ENCODE peak calls at places on chromosomes 1 and 21, in four cellular contexts. One of them, this sample, is unnamed.
A peak's percentile ranks its signal among the peaks of the same experiment; 100 is the strongest.

GRCh38 chr1:235984041-235984820 is 80.7 kb downstream of the NID1 start:
- DNase-seq in sigmoid colon: no peak
- DNase-seq in SK-N-SH: no peak
- DNase-seq in transverse colon: no peak
- DNase-seq in this sample: no peak

GRCh38 chr1:145878724-145879123 is 6.9 kb downstream of the ANKRD35 start:
- DNase-seq in sigmoid colon: no peak
- DNase-seq in SK-N-SH: no peak
- DNase-seq in transverse colon: no peak
- DNase-seq in this sample: no peak

GRCh38 chr21:45578811-45579381 is 36.7 kb upstream of the SLC19A1 start:
- DNase-seq in sigmoid colon: peak; percentile 54
- DNase-seq in SK-N-SH: no peak
- DNase-seq in transverse colon: peak; percentile 4
- DNase-seq in this sample: peak; percentile 55

GRCh38 chr1:100597069-100597741 is 59.3 kb downstream of the GPR88 start:
- DNase-seq in transverse colon: no peak
- DNase-seq in SK-N-SH: peak; percentile 5
- DNase-seq in sigmoid colon: no peak
- DNase-seq in this sample: no peak

GRCh38 chr1:201582261-201582951 is 43.5 kb downstream of the NAV1 start:
- DNase-seq in transverse colon: peak; percentile 38
- DNase-seq in sigmoid colon: peak; percentile 80
- DNase-seq in SK-N-SH: peak; percentile 56
- DNase-seq in this sample: no peak

GRCh38 chr1:205703072-205703471 is 22.8 kb upstream of the SLC45A3 start:
- DNase-seq in sigmoid colon: no peak
- DNase-seq in SK-N-SH: no peak
- DNase-seq in transverse colon: no peak
- DNase-seq in this sample: no peak

GRCh38 chr21:25118648-25119047 is 488.6 kb downstream of the MRPL39 start:
- DNase-seq in SK-N-SH: no peak
- DNase-seq in transverse colon: no peak
- DNase-seq in sigmoid colon: no peak
- DNase-seq in this sample: no peak

GRCh38 chr1:16677552-16678423 is 11.0 kb upstream of the RNU1-3 start:
- DNase-seq in transverse colon: peak; percentile 25
- DNase-seq in SK-N-SH: peak; percentile 48
- DNase-seq in sigmoid colon: no peak
- DNase-seq in this sample: no peak

GRCh38 chr1:98090351-98090750 is 169.5 kb upstream of the DPYD start:
- DNase-seq in sigmoid colon: no peak
- DNase-seq in transverse colon: no peak
- DNase-seq in SK-N-SH: no peak
- DNase-seq in this sample: no peak

GRCh38 chr1:164524810-164525209 is 34.2 kb upstream of the PBX1 start:
- DNase-seq in transverse colon: no peak
- DNase-seq in SK-N-SH: no peak
- DNase-seq in sigmoid colon: no peak
- DNase-seq in this sample: no peak

GRCh38 chr21:41711416-41712023 is 55.3 kb downstream of the RIPK4 start:
- DNase-seq in transverse colon: peak; percentile 69
- DNase-seq in sigmoid colon: no peak
- DNase-seq in SK-N-SH: no peak
- DNase-seq in this sample: no peak

GRCh38 chr1:40976952-40977690 is 2.4 kb upstream of the CTPS1 start:
- DNase-seq in SK-N-SH: no peak
- DNase-seq in transverse colon: no peak
- DNase-seq in sigmoid colon: no peak
- DNase-seq in this sample: no peak

GRCh38 chr1:236407059-236407458 is 13.0 kb downstream of the EDARADD start:
- DNase-seq in transverse colon: no peak
- DNase-seq in sigmoid colon: no peak
- DNase-seq in SK-N-SH: no peak
- DNase-seq in this sample: no peak

GRCh38 chr1:94677714-94678113 is 136.2 kb upstream of the F3 start:
- DNase-seq in transverse colon: no peak
- DNase-seq in SK-N-SH: no peak
- DNase-seq in sigmoid colon: no peak
- DNase-seq in this sample: no peak

GRCh38 chr1:69121708-69122107 is 446.0 kb upstream of the LRRC7 start:
- DNase-seq in SK-N-SH: no peak
- DNase-seq in sigmoid colon: no peak
- DNase-seq in transverse colon: no peak
- DNase-seq in this sample: no peak

DNA sequence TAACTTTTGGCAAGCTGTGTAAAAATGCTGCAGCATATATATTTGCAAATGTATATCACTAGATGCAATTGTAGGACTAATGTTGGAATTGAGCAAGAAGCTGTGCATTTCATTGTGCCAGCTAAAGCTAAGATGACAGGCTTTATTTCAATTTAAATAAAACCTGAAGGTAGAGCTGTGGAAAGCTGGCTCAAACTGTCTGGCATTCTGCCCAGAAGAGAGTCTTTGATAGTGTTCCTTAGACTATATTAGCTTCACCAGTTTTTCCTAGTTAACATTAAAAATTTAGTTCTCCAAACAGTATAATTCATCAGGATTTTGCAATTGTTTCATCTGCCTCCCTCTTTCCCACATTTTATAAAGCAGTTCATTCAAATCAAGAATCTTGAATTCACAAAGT is 1164.6 kb upstream of the ADGRL4 start:
- DNase-seq in transverse colon: no peak
- DNase-seq in SK-N-SH: no peak
- DNase-seq in sigmoid colon: no peak
- DNase-seq in this sample: no peak
- H3K9me3 ChIP-seq in transverse colon: no peaks in the 10 kb centered on the region
- H3K9me3 ChIP-seq in SK-N-SH: no peaks in the 10 kb centered on the region
- H3K9me3 ChIP-seq in sigmoid colon: no peaks in the 10 kb centered on the region
- H3K9me3 ChIP-seq in this sample: no peaks in the 10 kb centered on the region

GRCh38 chr1:244065063-244065788 is 14.1 kb downstream of the ZBTB18 start:
- DNase-seq in SK-N-SH: no peak
- DNase-seq in transverse colon: no peak
- DNase-seq in sigmoid colon: no peak
- DNase-seq in this sample: no peak
- TF ChIP-seq EP300 in SK-N-SH: no peak
- TF ChIP-seq EP300 in transverse colon: no peak
- TF ChIP-seq EP300 in sigmoid colon: no peak
- TF ChIP-seq EP300 in this sample: no peak

GRCh38 chr1:84615785-84616184 is 41.5 kb upstream of the CTBS start:
- DNase-seq in sigmoid colon: no peak
- DNase-seq in SK-N-SH: no peak
- DNase-seq in transverse colon: no peak
- DNase-seq in this sample: no peak

GRCh38 chr1:84611091-84611490 is 36.9 kb upstream of the CTBS start:
- DNase-seq in transverse colon: no peak
- DNase-seq in SK-N-SH: no peak
- DNase-seq in sigmoid colon: no peak
- DNase-seq in this sample: no peak

GRCh38 chr1:84611796-84612195 is 37.6 kb upstream of the CTBS start:
- DNase-seq in SK-N-SH: no peak
- DNase-seq in sigmoid colon: no peak
- DNase-seq in transverse colon: no peak
- DNase-seq in this sample: no peak

GRCh38 chr1:84613026-84613425 is 38.8 kb upstream of the CTBS start:
- DNase-seq in sigmoid colon: no peak
- DNase-seq in transverse colon: no peak
- DNase-seq in SK-N-SH: no peak
- DNase-seq in this sample: no peak

DNA sequence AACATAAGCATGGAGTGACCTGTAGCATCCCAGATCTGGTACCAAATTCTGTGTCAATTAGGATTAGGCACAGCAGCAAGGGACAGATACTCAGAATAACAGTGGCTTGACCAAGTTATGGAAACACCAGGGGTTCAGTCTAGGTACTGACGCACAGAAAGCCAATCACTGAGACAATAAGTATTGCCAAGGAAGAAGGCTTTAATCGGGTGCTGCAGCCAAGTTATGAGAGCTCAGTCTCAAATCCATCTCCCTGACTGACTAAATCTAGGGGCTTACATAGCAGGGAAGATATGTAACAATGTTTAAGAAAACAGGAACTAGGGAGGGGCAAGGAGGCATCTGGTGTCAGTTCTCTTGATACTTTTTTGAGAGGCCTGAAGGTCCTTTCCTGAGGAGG is 39.6 kb upstream of the CTBS start:
- DNase-seq in sigmoid colon: no peak
- DNase-seq in SK-N-SH: no peak
- DNase-seq in transverse colon: no peak
- DNase-seq in this sample: no peak
- H3K9me3 ChIP-seq in sigmoid colon: peaks cover 9% of the 10 kb centered on the region
- H3K9me3 ChIP-seq in SK-N-SH: peaks cover 5% of the 10 kb centered on the region
- H3K9me3 ChIP-seq in transverse colon: peaks cover 4% of the 10 kb centered on the region
- H3K9me3 ChIP-seq in this sample: no peaks in the 10 kb centered on the region

DNA sequence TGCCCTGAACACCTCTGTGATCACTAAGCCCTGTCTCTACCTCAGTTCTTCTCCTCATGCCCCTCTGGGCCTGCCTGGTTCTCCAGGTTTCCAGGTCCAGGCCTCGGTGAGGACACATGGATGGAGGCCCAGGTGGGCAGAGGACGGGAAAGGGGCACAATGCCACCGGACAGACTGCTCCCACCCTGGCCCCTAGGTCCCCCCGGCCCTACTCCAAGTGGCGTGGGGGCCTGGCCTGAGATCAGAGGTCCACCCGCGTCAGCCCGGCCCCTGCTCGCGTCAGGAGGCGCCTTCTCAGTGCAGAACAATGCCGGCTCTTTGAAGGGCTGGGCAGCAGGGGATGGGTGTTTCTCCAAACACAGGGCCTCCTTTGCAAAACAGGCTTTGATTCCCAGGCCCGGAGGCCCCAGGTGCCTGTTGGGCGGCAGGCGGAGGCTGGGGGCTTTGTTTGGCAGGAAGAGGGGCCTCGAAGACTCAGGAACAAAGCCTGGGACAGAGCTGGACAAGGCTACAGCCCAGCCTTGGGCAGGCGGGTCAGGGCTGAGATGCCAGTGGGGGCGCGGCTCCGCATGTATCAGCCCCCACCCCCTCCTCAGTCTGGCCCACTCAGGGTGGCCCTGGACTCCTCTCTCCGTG is 77.3 kb upstream of the SLC2A1 start:
- DNase-seq in SK-N-SH: no peak
- DNase-seq in sigmoid colon: no peak
- DNase-seq in transverse colon: no peak
- DNase-seq in this sample: no peak
- TF ChIP-seq EP300 in SK-N-SH: no peak
- TF ChIP-seq EP300 in sigmoid colon: no peak
- TF ChIP-seq EP300 in transverse colon: no peak
- TF ChIP-seq EP300 in this sample: no peak

GRCh38 chr1:246591504-246591903 is 25.2 kb downstream of the CNST start:
- DNase-seq in transverse colon: no peak
- DNase-seq in SK-N-SH: no peak
- DNase-seq in sigmoid colon: no peak
- DNase-seq in this sample: no peak

GRCh38 chr1:246587606-246588005 is 21.4 kb downstream of the CNST start:
- DNase-seq in sigmoid colon: no peak
- DNase-seq in transverse colon: no peak
- DNase-seq in SK-N-SH: no peak
- DNase-seq in this sample: no peak

GRCh38 chr1:246591047-246591446 is 24.8 kb downstream of the CNST start:
- DNase-seq in SK-N-SH: no peak
- DNase-seq in transverse colon: no peak
- DNase-seq in sigmoid colon: no peak
- DNase-seq in this sample: no peak

GRCh38 chr1:246587032-246587431 is 20.8 kb downstream of the CNST start:
- DNase-seq in transverse colon: no peak
- DNase-seq in SK-N-SH: no peak
- DNase-seq in sigmoid colon: no peak
- DNase-seq in this sample: no peak

DNA sequence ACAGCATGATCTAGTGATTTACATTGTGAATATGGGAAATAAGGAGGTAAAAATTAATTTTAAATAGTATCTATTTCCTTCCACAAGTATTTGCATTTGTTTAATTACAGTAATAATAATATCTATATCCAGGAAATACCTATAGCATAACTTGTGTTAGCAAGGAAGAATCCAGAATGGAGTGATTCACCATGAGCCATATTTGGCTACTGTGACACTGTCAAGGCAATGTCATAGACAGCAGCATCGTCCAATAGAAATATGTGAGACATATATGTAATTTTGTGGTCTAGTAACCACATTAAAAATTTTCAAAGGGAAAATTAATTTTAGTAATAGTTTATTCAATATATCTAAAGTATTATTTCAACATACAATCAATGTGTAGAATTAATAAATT is 22.1 kb downstream of the CNST start:
- DNase-seq in transverse colon: no peak
- DNase-seq in sigmoid colon: no peak
- DNase-seq in SK-N-SH: no peak
- DNase-seq in this sample: no peak
- H3K9me3 ChIP-seq in transverse colon: no peaks in the 10 kb centered on the region
- H3K9me3 ChIP-seq in sigmoid colon: no peaks in the 10 kb centered on the region
- H3K9me3 ChIP-seq in SK-N-SH: no peaks in the 10 kb centered on the region
- H3K9me3 ChIP-seq in this sample: no peaks in the 10 kb centered on the region

GRCh38 chr1:147242449-147243227 is at the start of gene CHD1L:
- DNase-seq in sigmoid colon: peak; percentile 97
- DNase-seq in transverse colon: peak; percentile 96
- DNase-seq in SK-N-SH: peak; percentile 94
- DNase-seq in this sample: peak; percentile 96
- TF ChIP-seq EP300 in sigmoid colon: no peak
- TF ChIP-seq EP300 in transverse colon: no peak
- TF ChIP-seq EP300 in SK-N-SH: no peak
- TF ChIP-seq EP300 in this sample: no peak

DNA sequence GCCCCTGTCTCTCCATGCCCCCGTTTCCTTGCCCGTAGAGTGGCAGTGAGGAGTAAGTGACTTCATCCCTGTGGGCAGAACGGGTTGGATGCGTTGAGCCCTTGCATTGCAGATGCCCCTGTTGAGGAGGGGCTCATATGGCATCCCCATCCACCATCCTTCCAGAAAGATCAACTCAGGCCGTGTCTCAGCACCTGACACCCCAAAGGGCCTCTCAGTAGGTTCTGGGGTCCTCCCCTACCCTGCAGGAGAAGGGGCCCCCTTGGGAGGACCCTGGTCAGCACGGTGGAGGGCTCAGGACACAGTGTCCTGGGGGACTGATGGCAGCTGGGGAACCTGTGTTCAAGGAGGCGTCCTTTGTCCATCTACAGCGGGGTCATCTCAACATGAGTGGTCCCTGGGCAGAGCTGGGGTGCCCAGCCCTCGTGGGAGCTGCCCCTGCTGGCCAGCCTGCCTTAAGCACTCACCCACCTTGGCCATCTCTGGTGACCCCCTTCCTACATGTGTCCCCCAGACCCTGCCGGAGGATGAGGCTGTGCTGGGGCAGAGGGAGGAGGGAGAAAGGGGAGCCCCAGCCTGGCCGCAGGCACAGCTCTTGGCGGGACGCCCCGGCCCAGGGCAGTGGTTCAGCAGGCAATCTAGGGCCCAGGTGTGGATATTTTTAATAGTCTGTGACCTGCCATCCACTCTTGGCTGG is 48.2 kb upstream of the ACTRT2 start:
- DNase-seq in transverse colon: no peak
- DNase-seq in SK-N-SH: no peak
- DNase-seq in sigmoid colon: peak; percentile 58
- DNase-seq in this sample: peak; percentile 50
- H3K9me3 ChIP-seq in transverse colon: no peaks in the 10 kb centered on the region
- H3K9me3 ChIP-seq in SK-N-SH: no peaks in the 10 kb centered on the region
- H3K9me3 ChIP-seq in sigmoid colon: no peaks in the 10 kb centered on the region
- H3K9me3 ChIP-seq in this sample: no peaks in the 10 kb centered on the region

This sample was measured in suprapubic skin.